ENCODE peak calls at places on chromosomes 6 and 20, in four cellular contexts. Z is H1, P is osteoblast, B is GM23338. Y is an unnamed sample.

GRCh38 chr6:53557005-53557715 is 12.3 kb upstream of the GCLC start:
- DNase-seq in Z (no peak), P (no peak), B (no peak), Y (no peak)

GRCh38 chr6:148530976-148531375 is 188.3 kb downstream of the SASH1 start:
- DNase-seq in Z (no peak), P (no peak), B (no peak), Y (no peak)

GRCh38 chr6:159959976-159960384 is 8.9 kb upstream of the IGF2R start:
- DNase-seq in Z (peak; percentile 1), P (no peak), B (no peak), Y (no peak)

GRCh38 chr20:23027721-23028120 is 7.4 kb upstream of the SSTR4 start:
- DNase-seq in Z (no peak), P (no peak), B (no peak), Y (no peak)

GRCh38 chr20:54014301-54014914 is 56.0 kb downstream of the BCAS1 start:
- DNase-seq in Z (no peak), P (no peak), B (no peak), Y (no peak)

GRCh38 chr6:126015869-126016268 is 29.5 kb downstream of the TRMT11 start:
- DNase-seq in Z (no peak), P (no peak), B (no peak), Y (no peak)

GRCh38 chr6:121652726-121653623 is 217.5 kb downstream of the GJA1 start:
- DNase-seq in Z (no peak), P (peak; percentile 51), B (no peak), Y (no peak)

GRCh38 chr6:40778186-40778585 is 191.0 kb upstream of the LRFN2 start:
- DNase-seq in Z (no peak), P (no peak), B (no peak), Y (no peak)

GRCh38 chr6:1952726-1953360 is 292.6 kb downstream of the GMDS start:
- DNase-seq in Z (no peak), P (peak; percentile 76), B (no peak), Y (no peak)

GRCh38 chr6:157832250-157832967 is 9.4 kb downstream of the SNX9 start:
- DNase-seq in Z (no peak), P (no peak), B (no peak), Y (no peak)

GRCh38 chr6:125866433-125866832 is 75.7 kb downstream of the NCOA7 start:
- DNase-seq in Z (no peak), P (no peak), B (no peak), Y (no peak)

GRCh38 chr6:96302991-96303390 is 218.6 kb upstream of the UFL1 start:
- DNase-seq in Z (no peak), P (peak; percentile 31), B (no peak), Y (no peak)

GRCh38 chr6:33785766-33786165 is 3.2 kb downstream of the LEMD2 start:
- DNase-seq in Z (no peak), P (peak; percentile 98), B (no peak), Y (no peak)

GRCh38 chr20:24784607-24785006 is 164.5 kb upstream of the CST7 start:
- DNase-seq in Z (no peak), P (no peak), B (no peak), Y (no peak)

GRCh38 chr6:83884523-83884922 is 25.0 kb downstream of the CYB5R4 start:
- DNase-seq in Z (no peak), P (no peak), B (peak; percentile 57), Y (peak; percentile 84)

GRCh38 chr20:45247860-45248259 is 6.5 kb downstream of the SLPI start:
- DNase-seq in Z (no peak), P (no peak), B (no peak), Y (no peak)

GRCh38 chr20:23115823-23116222 is 29.7 kb upstream of the CD93 start:
- DNase-seq in Z (no peak), P (no peak), B (no peak), Y (no peak)

GRCh38 chr20:13717631-13718044 is 67.1 kb downstream of the ESF1 start:
- DNase-seq in Z (no peak), P (no peak), B (peak; percentile 21), Y (no peak)

GRCh38 chr6:138442663-138443062 is 38.6 kb downstream of the HEBP2 start:
- DNase-seq in Z (no peak), P (peak; percentile 50), B (no peak), Y (no peak)

GRCh38 chr6:42571611-42572342 is 7.9 kb downstream of the UBR2 start:
- DNase-seq in Z (no peak), P (peak; percentile 18), B (peak; percentile 21), Y (peak; percentile 80)

GRCh38 chr6:127186889-127187288 is 68.4 kb downstream of the RSPO3 start:
- DNase-seq in Z (peak; percentile 89), P (no peak), B (peak; percentile 71), Y (peak; percentile 87)

GRCh38 chr6:56842602-56843475 is 112.1 kb upstream of the BEND6 start:
- DNase-seq in Z (peak; percentile 77), P (peak; percentile 84), B (peak; percentile 66), Y (no peak)

GRCh38 chr20:25271486-25272222 is 23.8 kb downstream of the PYGB start:
- DNase-seq in Z (peak; percentile 30), P (peak; percentile 63), B (no peak), Y (no peak)

GRCh38 chr20:61178431-61179080 is 73.5 kb upstream of the CDH4 start:
- DNase-seq in Z (no peak), P (no peak), B (no peak), Y (no peak)

GRCh38 chr6:136529655-136530054 is 20.6 kb downstream of the MAP7 start:
- DNase-seq in Z (no peak), P (no peak), B (no peak), Y (no peak)

GRCh38 chr20:57047281-57048026 is 219.0 kb downstream of the BMP7 start:
- DNase-seq in Z (no peak), P (no peak), B (no peak), Y (peak; percentile 50)

GRCh38 chr6:133978896-133979240 is 25.8 kb downstream of the TBPL1 start:
- DNase-seq in Z (no peak), P (no peak), B (no peak), Y (no peak)

GRCh38 chr20:50052952-50053789 is 59.8 kb downstream of the UBE2V1 start:
- DNase-seq in Z (no peak), P (no peak), B (no peak), Y (no peak)

GRCh38 chr6:44645276-44645675 is 257.8 kb downstream of the CDC5L start:
- DNase-seq in Z (no peak), P (no peak), B (peak; percentile 56), Y (no peak)

GRCh38 chr6:72946766-72947165 is 278.5 kb downstream of the KHDC1L start:
- DNase-seq in Z (no peak), P (no peak), B (no peak), Y (no peak)

GRCh38 chr20:46831633-46832011 is 63.0 kb upstream of the EYA2 start:
- DNase-seq in Z (no peak), P (peak; percentile 21), B (no peak), Y (no peak)

GRCh38 chr20:43003318-43003928 is 186.3 kb downstream of the PTPRT start:
- DNase-seq in Z (no peak), P (no peak), B (no peak), Y (peak; percentile 92)

GRCh38 chr20:43011491-43011890 is 178.2 kb downstream of the PTPRT start:
- DNase-seq in Z (no peak), P (no peak), B (no peak), Y (peak; percentile 93)

GRCh38 chr20:43006651-43007375 is 182.9 kb downstream of the PTPRT start:
- DNase-seq in Z (no peak), P (no peak), B (no peak), Y (peak; percentile 75)

GRCh38 chr20:43009497-43009896 is 180.2 kb downstream of the PTPRT start:
- DNase-seq in Z (no peak), P (no peak), B (no peak), Y (peak; percentile 96)

DNA sequence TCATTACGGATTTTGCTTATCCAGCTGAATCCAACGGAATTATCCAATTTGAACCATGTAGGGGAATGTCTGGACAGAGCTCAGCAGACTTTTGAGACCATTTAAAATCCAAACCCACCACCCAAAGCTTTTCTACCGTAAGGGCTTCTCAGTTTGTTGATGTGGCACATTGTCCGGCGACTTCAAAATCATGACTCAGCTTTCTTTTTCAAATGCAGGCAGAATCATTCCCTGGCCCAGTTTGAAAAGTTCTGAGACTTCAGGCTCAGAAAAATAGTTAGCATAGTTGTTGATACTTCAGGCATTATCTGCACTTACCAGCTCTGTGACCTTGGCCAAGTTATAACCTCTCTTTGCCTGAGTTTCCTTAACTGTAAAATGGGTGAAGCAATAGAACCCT is 182.2 kb downstream of the PTPRT start:
- DNase-seq in Z (no peak), P (no peak), B (no peak), Y (no peak)
- H3K4me2 ChIP-seq in Z (no peak overlapping the region), P (no peak overlapping the region), B (no peak overlapping the region), Y (peak overlapping the region; percentile 66)

DNA sequence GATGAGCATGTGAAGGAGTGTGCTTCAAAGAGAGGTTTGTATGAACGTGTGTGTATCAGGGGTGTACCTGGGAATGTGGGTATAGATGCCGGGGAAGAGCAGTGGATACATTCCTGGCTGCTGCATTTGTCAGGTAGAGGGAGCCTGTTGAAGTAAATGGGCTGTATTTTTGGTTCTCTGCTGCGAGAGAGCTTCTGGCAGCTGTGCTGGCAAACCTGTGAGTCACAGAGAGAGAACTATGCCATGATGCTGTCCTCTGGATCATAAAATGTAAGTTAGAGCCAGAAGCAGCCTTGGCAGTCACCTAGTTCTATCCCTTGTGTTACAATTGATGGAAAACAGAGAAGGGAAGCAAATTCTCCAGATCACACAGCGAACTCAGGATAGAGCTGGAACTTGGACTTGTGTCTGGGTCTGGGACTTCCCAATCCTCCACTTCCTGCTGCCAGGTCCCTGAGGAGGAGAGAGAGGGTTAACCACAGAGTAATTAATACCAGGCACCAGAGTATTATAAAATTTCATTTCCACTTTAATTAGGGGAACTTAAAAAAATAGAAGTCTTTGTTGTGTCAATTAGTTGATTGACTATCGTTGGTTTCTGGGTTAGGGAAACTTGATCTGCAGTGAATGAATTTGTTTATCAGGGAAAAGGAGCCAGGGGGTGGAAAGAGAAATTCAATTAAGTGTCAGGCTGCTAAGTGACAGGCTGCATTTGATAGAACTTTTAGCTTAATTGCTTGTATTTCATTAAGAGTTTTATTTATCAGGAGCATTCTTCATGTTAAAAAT is 41.1 kb upstream of the GTSF1L start:
- DNase-seq in Z (no peak), P (no peak), B (no peak), Y (no peak)
- H3K4me3 ChIP-seq in Z (no peak overlapping the region), P (no peak overlapping the region), B (no peak overlapping the region), Y (no peak overlapping the region)

DNA sequence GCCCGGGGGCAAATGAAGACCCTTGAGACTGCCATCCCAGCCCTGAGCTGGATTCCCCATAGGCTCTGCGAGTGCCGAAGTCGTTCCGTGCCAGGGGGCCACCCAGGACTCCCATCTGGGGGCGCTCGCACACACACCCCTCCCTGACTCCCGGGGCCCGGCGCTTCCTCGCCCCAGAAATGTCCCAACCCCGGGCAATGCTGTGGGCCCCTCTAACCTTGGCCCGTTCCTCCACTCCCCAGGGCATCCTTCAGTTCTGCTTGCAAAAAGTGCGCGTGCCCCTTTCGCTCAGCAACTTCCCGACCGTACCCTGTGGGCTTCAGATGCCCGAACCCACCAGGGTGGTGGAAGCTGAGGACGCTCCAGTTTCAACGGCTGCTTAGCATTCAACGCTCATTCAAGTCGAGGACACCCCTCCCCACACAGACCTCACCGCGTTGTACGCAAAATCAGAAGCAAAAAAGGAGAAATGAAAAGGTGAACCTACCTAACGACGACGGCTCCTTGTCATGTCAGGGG is 25.4 kb downstream of the RIPOR2 start:
- DNase-seq in Z (peak; percentile 73), P (no peak), B (peak; percentile 64), Y (peak; percentile 94)
- H2AFZ ChIP-seq in Z (peak overlapping the region; percentile 25), P (peak overlapping the region; percentile 70), B (peak overlapping the region; percentile 84), Y (no peak overlapping the region)

DNA sequence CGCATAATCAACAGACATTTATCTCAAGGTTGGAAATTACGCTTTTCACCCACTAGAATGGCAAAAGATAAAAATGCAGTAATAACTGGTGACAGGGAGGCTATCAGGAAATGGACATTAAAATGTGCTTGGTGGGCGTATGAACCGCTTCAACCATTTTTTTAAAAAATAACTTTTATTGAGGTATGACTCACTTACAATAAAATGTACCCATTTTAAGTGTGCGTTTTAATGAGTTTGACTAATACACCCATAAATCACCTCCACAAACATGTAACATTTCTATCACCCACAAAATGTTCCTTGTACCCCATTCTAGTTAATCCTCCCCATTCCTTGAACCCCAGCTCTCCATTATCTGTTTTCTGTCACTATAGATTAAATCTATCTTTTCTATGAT is 96.8 kb downstream of the IYD start:
- DNase-seq in Z (no peak), P (no peak), B (no peak), Y (no peak)
- H3K4me2 ChIP-seq in Z (no peak overlapping the region), P (no peak overlapping the region), B (no peak overlapping the region), Y (no peak overlapping the region)